ENCODE peak calls at places on chromosomes 2 and 18, in seven cellular contexts. X is left cardiac atrium; F is CD8-positive, alpha-beta T cell; K is BJ; P is small intestine; C is foreskin fibroblast; T is left kidney. W is an unnamed sample.
A peak's percentile ranks its signal among the peaks of the same experiment; 100 is the strongest.

GRCh38 chr2:83756219-83756618 is 702.9 kb downstream of the SUCLG1 start:
- DNase-seq in T (no peak), C (no peak), K (no peak), F (no peak), X (no peak), P (no peak), W (no peak)

GRCh38 chr2:11771971-11772615 is 25.7 kb downstream of the LPIN1 start:
- DNase-seq in K (no peak), T (no peak), F (no peak), C (no peak), X (no peak), P (no peak), W (no peak)

GRCh38 chr2:46269545-46270273 is 27.5 kb upstream of the EPAS1 start:
- DNase-seq in T (no peak), X (peak; percentile 61), C (no peak), P (no peak), K (no peak), F (no peak), W (peak; percentile 39)

GRCh38 chr2:20438334-20439192 is 8.3 kb upstream of the RHOB start:
- DNase-seq in T (no peak), F (no peak), C (peak; percentile 83), K (no peak), P (peak; percentile 74), X (no peak), W (no peak)

GRCh38 chr2:19351499-19351898 is 6.9 kb downstream of the OSR1 start:
- DNase-seq in T (peak; percentile 14), K (no peak), P (no peak), X (no peak), F (no peak), C (no peak), W (no peak)

GRCh38 chr2:128396500-128396891 is 77.8 kb upstream of the HS6ST1 start:
- DNase-seq in K (no peak), P (no peak), T (peak; percentile 80), F (no peak), C (no peak), X (no peak), W (no peak)

GRCh38 chr2:231127936-231128335 is 3.1 kb upstream of the HTR2B start:
- DNase-seq in C (no peak), F (no peak), T (no peak), K (no peak), X (no peak), P (peak; percentile 10), W (no peak)

GRCh38 chr2:234751275-234751938 is 200.4 kb upstream of the SH3BP4 start:
- DNase-seq in F (no peak), K (no peak), C (no peak), P (no peak), T (peak; percentile 61), X (no peak), W (no peak)

GRCh38 chr2:100814453-100814852 is 5.5 kb upstream of the NPAS2 start:
- DNase-seq in K (no peak), X (no peak), T (no peak), C (no peak), P (peak; percentile 98), F (no peak), W (no peak)

GRCh38 chr2:105473011-105473410 is 74.2 kb upstream of the FHL2 start:
- DNase-seq in K (peak; percentile 4), F (no peak), T (no peak), X (no peak), P (no peak), C (no peak), W (no peak)

GRCh38 chr2:17901246-17901645 is 22.8 kb downstream of the KCNS3 start:
- DNase-seq in C (no peak), T (no peak), K (no peak), P (no peak), F (no peak), X (no peak), W (no peak)

GRCh38 chr2:127591221-127591923 is 54.6 kb upstream of the GPR17 start:
- DNase-seq in K (no peak), F (peak; percentile 66), X (peak; percentile 73), T (peak; percentile 88), C (peak; percentile 44), P (no peak), W (no peak)

GRCh38 chr2:149278146-149278878 is 52.1 kb upstream of the LYPD6 start:
- DNase-seq in P (peak; percentile 88), C (peak; percentile 1), T (peak; percentile 54), F (no peak), K (peak; percentile 32), X (no peak), W (no peak)

GRCh38 chr2:70961648-70961994 is 16.8 kb upstream of the ANKRD53 start:
- DNase-seq in F (no peak), P (no peak), C (no peak), K (no peak), X (no peak), T (no peak), W (no peak)

GRCh38 chr2:179336782-179337534 is 72.3 kb upstream of the SESTD1 start:
- DNase-seq in T (no peak), X (peak; percentile 20), C (peak; percentile 20), P (no peak), F (no peak), K (peak; percentile 50), W (no peak)

GRCh38 chr18:33051397-33051796 is 278.6 kb upstream of the KLHL14 start:
- DNase-seq in T (peak; percentile 32), P (no peak), X (no peak), F (no peak), C (no peak), K (no peak), W (no peak)

GRCh38 chr2:217047209-217047998 is 187.5 kb upstream of the TNP1 start:
- DNase-seq in K (no peak), F (no peak), X (no peak), C (no peak), T (no peak), P (no peak), W (no peak)

GRCh38 chr2:234885884-234886283 is 65.9 kb upstream of the SH3BP4 start:
- DNase-seq in K (no peak), P (no peak), T (peak; percentile 27), F (no peak), C (no peak), X (no peak), W (no peak)

GRCh38 chr18:25038261-25038660 is 313.7 kb downstream of the ZNF521 start:
- DNase-seq in C (no peak), F (no peak), K (no peak), T (no peak), P (no peak), X (no peak), W (no peak)

GRCh38 chr2:97906309-97906708 is 89.4 kb downstream of the TMEM131 start:
- DNase-seq in T (no peak), K (no peak), C (no peak), P (peak; percentile 64), F (no peak), X (no peak), W (no peak)

GRCh38 chr2:206164261-206164862 is 4.7 kb downstream of the EEF1B2 start:
- DNase-seq in C (peak; percentile 26), K (no peak), T (peak; percentile 67), F (peak; percentile 47), P (peak; percentile 32), X (no peak), W (no peak)

GRCh38 chr2:63661076-63661475 is 72.3 kb downstream of the MDH1 start:
- DNase-seq in K (peak; percentile 96), P (no peak), X (no peak), F (no peak), T (no peak), C (peak; percentile 84), W (no peak)

W was measured in ovary.